ENCODE peak calls at places on chromosomes 6 and 20, in four cellular contexts. Y is A549, W is heart left ventricle, T is uterus. K is an unnamed sample.

GRCh38 chr6:7129784-7130569 is 22.2 kb downstream of the RREB1 start:
- DNase-seq in Y (no peak), W (no peak), T (no peak), K (peak)

GRCh38 chr20:52539891-52540290 is 348.3 kb upstream of the ZFP64 start:
- DNase-seq in W (no peak), T (no peak), Y (no peak), K (no peak)

GRCh38 chr20:23331951-23332350 is 18.6 kb upstream of the NXT1 start:
- DNase-seq in Y (no peak), T (no peak), W (no peak), K (no peak)

GRCh38 chr20:47989957-47990356 is 204.7 kb upstream of the SULF2 start:
- DNase-seq in T (no peak), Y (no peak), W (no peak), K (no peak)

GRCh38 chr20:25220021-25220730 is 24.7 kb downstream of the ENTPD6 start:
- DNase-seq in T (peak), Y (no peak), W (no peak), K (no peak)

GRCh38 chr20:32456869-32457421 is 98.8 kb downstream of the ASXL1 start:
- DNase-seq in Y (peak), T (no peak), W (no peak), K (peak)

GRCh38 chr6:32110632-32111031 is 1.5 kb upstream of the TNXB start:
- DNase-seq in Y (no peak), W (peak), T (no peak), K (no peak)

GRCh38 chr6:81246200-81246599 is 506.3 kb downstream of the TENT5A start:
- DNase-seq in W (no peak), T (no peak), Y (no peak), K (no peak)

GRCh38 chr6:140050232-140050995 is 676.0 kb upstream of the CITED2 start:
- DNase-seq in Y (no peak), W (peak), T (no peak), K (peak)

GRCh38 chr6:56250266-56250665 is 2.9 kb upstream of the COL21A1 start:
- DNase-seq in T (peak), W (no peak), Y (no peak), K (no peak)

GRCh38 chr6:154515808-154516207 is 5.3 kb upstream of the CNKSR3 start:
- DNase-seq in T (no peak), W (no peak), Y (no peak), K (no peak)

GRCh38 chr20:23386304-23387117 is 24.5 kb downstream of the GZF1 start:
- DNase-seq in W (no peak), Y (no peak), T (no peak), K (no peak)

GRCh38 chr20:61951695-61952533 is 113.8 kb downstream of the TAF4 start:
- DNase-seq in W (peak), T (no peak), Y (no peak), K (peak)

GRCh38 chr6:157753291-157753690 is 69.8 kb upstream of the SNX9 start:
- DNase-seq in T (no peak), W (no peak), Y (no peak), K (peak)

GRCh38 chr20:9172908-9173307 is 104.0 kb downstream of the PLCB4 start:
- DNase-seq in Y (peak), T (no peak), W (no peak), K (peak)
- TF ChIP-seq CTCF in Y (no peak), T (no peak), W (no peak), K (peak)

DNA sequence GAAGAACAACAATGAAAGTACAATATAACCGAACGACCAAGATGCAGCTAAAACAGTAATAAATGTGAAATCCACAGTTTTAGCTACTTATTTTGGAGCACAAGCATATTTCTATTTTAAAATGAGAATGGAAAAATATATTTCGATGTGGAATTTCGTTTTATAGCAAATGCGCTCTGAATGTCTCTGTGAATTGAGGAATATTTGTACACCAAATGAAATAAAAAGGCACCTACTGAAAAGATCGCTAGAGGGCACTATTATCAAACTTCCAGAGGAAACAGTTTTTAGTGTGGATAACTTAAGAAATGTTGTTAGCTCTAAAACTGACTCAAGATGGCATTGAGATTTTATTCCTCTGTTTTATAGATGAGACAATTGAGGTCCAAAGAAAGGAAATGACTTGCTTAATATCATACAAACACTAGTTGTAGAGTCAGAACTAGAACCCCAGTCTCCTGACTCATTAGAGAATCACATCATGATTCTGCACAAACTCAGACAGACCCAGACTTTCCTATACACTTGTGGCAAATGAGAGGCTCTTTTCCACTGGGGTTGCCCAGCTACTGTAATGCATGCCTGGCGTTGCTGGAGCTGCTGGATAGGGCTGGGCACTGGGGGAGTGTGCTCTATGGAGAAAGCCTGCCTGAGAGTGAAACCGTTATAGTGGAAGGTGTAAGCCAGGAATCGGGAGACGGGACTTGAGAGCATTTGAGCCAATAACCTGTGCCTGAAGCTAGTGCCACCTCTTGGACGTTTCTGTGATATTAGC is 51.9 kb downstream of the GCLC start:
- DNase-seq in Y (peak), W (no peak), T (no peak), K (peak)
- H3K4me3 ChIP-seq in Y (peak), W (peak), T (no peak), K (peak)

DNA sequence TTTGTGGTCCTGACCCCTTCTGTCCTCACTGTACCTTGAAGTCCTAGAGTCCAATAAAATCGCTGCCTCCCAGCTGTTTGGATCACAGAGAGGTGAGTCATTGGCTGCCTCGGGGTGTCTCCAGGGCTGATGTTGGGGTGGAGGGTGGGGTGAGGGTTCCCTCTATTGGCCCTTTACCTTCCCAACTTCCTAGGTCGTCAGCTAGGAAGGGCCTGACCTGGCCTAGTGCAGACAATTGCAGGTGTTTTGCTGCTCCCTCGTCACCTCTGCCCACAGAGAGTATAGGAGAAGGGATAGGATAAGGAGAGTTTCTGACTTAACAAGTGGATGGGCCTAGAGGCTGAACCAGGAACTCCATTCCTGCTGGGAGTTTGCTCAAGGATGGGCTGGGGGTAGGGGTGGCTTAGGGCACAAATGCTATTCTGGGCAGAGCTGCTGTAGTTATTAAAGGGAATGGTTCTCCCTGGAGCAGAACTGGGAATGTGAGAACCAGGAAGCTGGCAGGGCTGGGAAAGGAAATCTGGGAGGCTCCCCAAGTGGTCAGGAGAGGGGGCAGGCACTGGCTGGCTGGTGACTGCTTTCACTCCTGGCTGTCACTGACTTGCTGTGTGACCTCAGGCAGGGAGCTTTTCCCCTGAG is 1.4 kb downstream of the TP53INP2 start:
- DNase-seq in T (no peak), W (peak), Y (peak), K (peak)
- TF ChIP-seq CTCF in T (no peak), W (no peak), Y (peak), K (peak)

GRCh38 chr20:8130840-8131526 is 1.1 kb upstream of the PLCB1 start:
- DNase-seq in Y (no peak), W (no peak), T (no peak), K (no peak)
- H3K4me3 ChIP-seq in Y (no peak), W (peak), T (peak), K (peak)

GRCh38 chr6:13427346-13427745 is 60.1 kb downstream of the GFOD1 start:
- DNase-seq in Y (no peak), T (no peak), W (no peak), K (no peak)

GRCh38 chr6:13427838-13428527 is 59.4 kb downstream of the GFOD1 start:
- DNase-seq in Y (no peak), T (no peak), W (no peak), K (no peak)

GRCh38 chr6:13431059-13431656 is 56.2 kb downstream of the GFOD1 start:
- DNase-seq in T (no peak), Y (no peak), W (no peak), K (no peak)

GRCh38 chr6:13429406-13429753 is 58.0 kb downstream of the GFOD1 start:
- DNase-seq in T (no peak), W (no peak), Y (no peak), K (no peak)

DNA sequence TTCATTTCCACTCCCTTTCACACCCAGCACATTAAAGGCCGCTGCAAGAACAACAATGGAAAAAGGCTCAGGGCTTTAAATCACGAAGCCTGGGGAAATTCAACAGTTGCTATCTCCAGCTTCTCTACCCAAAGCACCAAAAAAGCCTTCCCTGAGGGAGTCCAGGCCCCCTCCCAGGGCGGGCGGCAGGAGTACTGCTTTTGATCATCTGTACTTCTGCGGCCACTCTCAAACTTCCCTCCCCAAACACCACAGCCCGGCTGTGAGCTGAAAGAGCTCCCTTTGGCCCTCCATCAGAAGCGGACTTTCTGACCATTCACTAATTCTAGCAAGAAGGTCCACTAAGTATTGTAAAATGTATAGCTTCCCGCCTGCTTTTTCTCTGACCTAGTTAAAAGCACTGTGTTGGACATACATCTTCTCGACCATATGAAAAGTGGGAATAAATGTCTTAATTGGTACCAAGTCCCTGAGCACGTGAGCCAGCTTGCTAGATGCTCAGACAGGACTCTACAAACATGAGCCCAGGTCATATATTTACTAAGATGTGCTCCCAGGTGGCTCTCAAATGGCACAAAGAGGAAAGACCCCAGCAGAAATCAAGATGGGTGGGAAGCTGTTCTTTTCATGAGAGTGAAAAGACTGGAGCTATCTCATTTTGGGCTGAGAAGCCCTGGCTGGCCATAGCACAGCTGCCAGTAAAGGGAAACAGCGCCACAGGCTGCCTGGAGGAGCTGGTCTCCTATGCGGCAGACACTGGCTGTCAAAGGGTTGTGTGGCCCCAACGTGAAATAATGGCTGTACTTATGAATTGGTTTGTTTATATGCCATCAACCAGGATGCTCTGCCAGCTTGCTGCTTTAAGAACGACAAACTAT is 58.6 kb downstream of the GFOD1 start:
- DNase-seq in T (no peak), Y (no peak), W (no peak), K (no peak)
- TF ChIP-seq CTCF in T (no peak), Y (no peak), W (no peak), K (no peak)

DNA sequence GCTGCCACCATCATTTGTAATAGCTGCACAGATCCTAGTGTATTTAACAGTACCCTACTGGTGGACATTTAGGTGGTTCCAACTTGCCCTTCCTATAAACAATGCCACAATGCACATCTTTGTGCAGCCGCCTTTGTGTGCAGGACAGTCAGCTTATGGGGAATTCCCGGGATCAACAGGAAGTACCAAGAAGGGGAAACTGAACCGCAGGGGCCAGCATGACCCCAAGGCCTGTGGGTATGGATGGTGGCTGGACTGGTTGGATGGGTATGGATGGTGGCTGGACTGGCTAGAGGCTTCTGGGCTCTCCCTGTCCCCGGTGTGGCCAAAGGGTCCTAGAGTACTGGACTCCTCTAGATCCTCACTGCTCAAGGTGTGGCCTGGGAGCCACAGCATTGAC is 46.7 kb downstream of the CEBPB start:
- DNase-seq in W (no peak), Y (no peak), T (no peak), K (no peak)
- H3K4me3 ChIP-seq in W (no peak), Y (no peak), T (no peak), K (no peak)

K was measured in AG10803.